ENCODE peak calls at places on chromosomes 11 and 22, in four cellular contexts. X is HCT116, R is hepatocyte, H is PC-3. N is an unnamed sample. For H3K9me2 and H4K20me1, the result is how much of the 10 kb centered on the place peaks cover.

GRCh38 chr11:30741039-30741550 is 154.9 kb upstream of the MPPED2 start:
- DNase-seq in X (no peak), H (no peak), R (peak), N (no peak)

GRCh38 chr11:8268530-8269461 is 5.1 kb upstream of the LMO1 start:
- DNase-seq in R (peak), H (no peak), X (no peak), N (peak)

GRCh38 chr11:32821517-32821916 is 8.2 kb upstream of the PRRG4 start:
- DNase-seq in H (peak), R (no peak), X (no peak), N (no peak)

GRCh38 chr11:132423266-132423665 is 1052.9 kb downstream of the NTM start:
- DNase-seq in H (no peak), X (no peak), R (no peak), N (no peak)

GRCh38 chr11:19929655-19930054 is 217.0 kb downstream of the NAV2 start:
- DNase-seq in X (no peak), H (no peak), R (no peak), N (no peak)

GRCh38 chr11:121671276-121672168 is 218.8 kb upstream of the SORL1-AS1 start:
- DNase-seq in X (no peak), R (peak), H (no peak), N (no peak)

GRCh38 chr22:32311551-32312071 is 46.1 kb upstream of the RFPL3 start:
- DNase-seq in H (no peak), X (no peak), R (no peak), N (no peak)

GRCh38 chr11:60711316-60711715 is 11.9 kb downstream of the MS4A8 start:
- DNase-seq in X (no peak), R (peak), H (no peak), N (no peak)

GRCh38 chr11:44036811-44037657 is 10.7 kb upstream of the ACCSL start:
- DNase-seq in H (peak), R (peak), X (peak), N (peak)

GRCh38 chr22:48247829-48248228 is 1485.4 kb downstream of the TBC1D22A start:
- DNase-seq in H (no peak), R (no peak), X (no peak), N (no peak)

GRCh38 chr11:133828861-133829260 is 16.5 kb downstream of the SPATA19 start:
- DNase-seq in R (no peak), X (no peak), H (no peak), N (no peak)

GRCh38 chr11:92979176-92979575 is 9.7 kb downstream of the MTNR1B start:
- DNase-seq in X (no peak), R (no peak), H (no peak), N (no peak)

GRCh38 chr11:15927196-15927865 is 429.0 kb downstream of the SOX6 start:
- DNase-seq in R (peak), X (no peak), H (no peak), N (no peak)

GRCh38 chr11:34149786-34150185 is 44.4 kb downstream of the NAT10 start:
- DNase-seq in R (no peak), X (no peak), H (peak), N (peak)

GRCh38 chr22:46355369-46355995 is 20.0 kb downstream of the TRMU start:
- DNase-seq in X (no peak), R (peak), H (peak), N (peak)

GRCh38 chr11:17473071-17473744 is 3.4 kb downstream of the ABCC8 start:
- DNase-seq in X (peak), R (peak), H (peak), N (peak)

GRCh38 chr11:56876621-56877312 is 111.9 kb upstream of the OR5AK2 start:
- DNase-seq in X (no peak), H (peak), R (peak), N (no peak)

GRCh38 chr11:707817-708420 is 1.9 kb downstream of the EPS8L2 start:
- DNase-seq in H (peak), R (peak), X (no peak), N (no peak)

GRCh38 chr11:46389450-46390330 is 1.9 kb downstream of the CHRM4 start:
- DNase-seq in X (peak), H (peak), R (peak), N (peak)

GRCh38 chr22:32378703-32379272 is 21.1 kb downstream of the RFPL3 start:
- DNase-seq in R (peak), H (peak), X (peak), N (peak)

GRCh38 chr11:78432956-78433355 is 15.3 kb upstream of the GAB2 start:
- DNase-seq in R (no peak), X (no peak), H (no peak), N (no peak)

GRCh38 chr11:83241291-83241946 is 44.7 kb downstream of the CCDC90B start:
- DNase-seq in H (peak), R (peak), X (peak), N (peak)
- H3K9me2 ChIP-seq in H (under half), R (under half), X (under half), N (under half)

GRCh38 chr22:19522881-19523239 is 1.4 kb downstream of the CLDN5 start:
- DNase-seq in R (no peak), X (no peak), H (no peak), N (no peak)

GRCh38 chr22:19522190-19522880 is 1.9 kb downstream of the CLDN5 start:
- DNase-seq in H (no peak), X (no peak), R (no peak), N (no peak)

GRCh38 chr22:19524170-19525115 is at the start of gene CLDN5:
- DNase-seq in R (no peak), X (no peak), H (no peak), N (peak)

GRCh38 chr22:19525116-19525660 is 978 bp upstream of the CLDN5 start:
- DNase-seq in X (no peak), H (no peak), R (no peak), N (no peak)

DNA sequence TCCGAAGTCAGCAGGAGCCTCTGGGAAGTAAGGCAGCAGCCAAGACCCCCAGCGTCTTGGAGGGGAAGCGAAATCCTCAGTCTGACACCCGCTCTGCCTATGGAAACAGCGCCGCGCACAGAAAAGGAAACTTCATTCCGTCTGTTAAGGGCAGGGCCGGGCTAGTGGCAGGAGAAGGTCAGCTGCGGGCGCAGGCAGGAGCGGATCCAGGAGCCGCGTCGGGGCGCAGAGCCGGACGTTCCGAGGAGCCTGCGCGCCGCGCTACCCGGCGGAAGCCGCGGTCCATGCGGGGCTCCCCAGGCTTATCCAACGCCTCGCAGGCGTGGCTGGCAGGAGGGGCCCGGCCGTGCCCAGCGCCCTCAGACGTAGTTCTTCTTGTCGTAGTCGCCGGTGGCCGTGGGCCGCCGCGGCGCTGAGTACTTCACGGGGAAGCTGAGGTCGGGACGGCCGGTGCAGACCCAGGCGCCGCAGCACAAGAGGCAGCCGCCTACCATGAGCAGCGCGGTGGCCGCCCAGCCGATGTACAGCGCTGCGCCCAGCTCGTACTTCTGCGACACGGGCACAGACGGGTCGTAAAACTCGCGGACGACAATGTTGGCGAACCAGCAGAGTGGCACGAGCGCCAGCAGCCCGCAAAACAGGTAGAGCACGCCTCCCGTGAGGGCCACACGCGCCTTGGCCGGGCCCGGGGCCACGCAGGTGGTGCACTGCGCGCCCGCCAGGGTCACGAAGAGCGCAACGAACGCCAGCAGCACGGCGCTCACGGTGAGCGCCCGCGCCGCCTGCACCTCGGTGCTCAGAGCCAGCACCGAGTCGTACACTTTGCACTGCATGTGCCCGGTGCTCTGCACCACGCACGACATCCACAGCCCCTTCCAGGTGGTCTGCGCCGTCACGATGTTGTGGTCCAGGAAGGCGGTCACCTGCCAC is 705 bp downstream of the CLDN5 start:
- DNase-seq in X (no peak), H (no peak), R (no peak), N (peak)
- TF ChIP-seq EZH2phosphoT487 in X (no peak), H (no peak), R (no peak), N (no peak)

GRCh38 chr22:19442166-19442565 is 5.3 kb downstream of the C22orf39 start:
- DNase-seq in X (no peak), R (no peak), H (no peak), N (no peak)

GRCh38 chr22:19438286-19438685 is 5.9 kb downstream of the MRPL40 start:
- DNase-seq in X (no peak), R (no peak), H (no peak), N (no peak)

GRCh38 chr22:19443544-19444211 is 3.8 kb downstream of the C22orf39 start:
- DNase-seq in X (no peak), R (no peak), H (no peak), N (no peak)

GRCh38 chr22:19434829-19435580 is 2.7 kb downstream of the MRPL40 start:
- DNase-seq in H (no peak), R (no peak), X (no peak), N (no peak)

GRCh38 chr22:19440411-19441195 is 6.9 kb downstream of the C22orf39 start:
- DNase-seq in H (no peak), R (no peak), X (no peak), N (no peak)
- H4K20me1 ChIP-seq in H (under half), R (under half), X (under half), N (half or more)

DNA sequence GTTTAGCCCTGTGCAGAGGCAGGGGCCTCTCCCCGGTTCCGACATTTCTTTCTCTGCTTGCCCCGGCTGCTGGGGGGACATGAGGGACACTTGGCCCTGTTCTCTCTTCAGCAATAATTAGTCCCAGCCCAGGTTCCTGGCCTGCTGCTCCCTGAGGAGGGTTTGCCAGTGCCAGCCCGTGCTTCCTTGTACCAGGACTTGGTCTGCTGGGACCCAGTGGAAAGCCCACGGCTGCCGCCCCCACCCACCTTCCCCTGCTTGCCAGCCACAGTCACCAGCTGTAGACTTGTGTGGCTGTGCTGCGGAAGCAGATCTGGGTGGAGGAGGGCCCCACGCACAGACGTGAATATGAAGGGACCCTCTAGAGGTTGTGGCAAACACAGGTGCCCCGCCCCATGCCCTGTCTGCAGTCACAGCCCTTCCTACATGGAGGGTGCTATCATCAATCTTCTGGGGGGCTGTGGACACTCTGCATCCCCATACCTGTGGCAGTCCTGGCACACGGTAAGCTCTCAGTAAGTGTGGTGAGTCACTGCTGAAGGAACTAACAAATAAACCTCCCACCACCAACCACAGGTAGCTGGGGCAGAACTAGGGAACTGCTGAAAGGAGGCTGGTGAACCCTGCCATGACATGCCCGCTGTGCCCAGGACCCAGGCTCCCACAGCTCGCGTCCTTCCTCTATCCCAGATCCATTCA is 949 bp downstream of the TP53AIP1 start:
- DNase-seq in R (no peak), X (no peak), H (peak), N (no peak)
- H3K9me2 ChIP-seq in R (under half), X (under half), H (under half), N (under half)

DNA sequence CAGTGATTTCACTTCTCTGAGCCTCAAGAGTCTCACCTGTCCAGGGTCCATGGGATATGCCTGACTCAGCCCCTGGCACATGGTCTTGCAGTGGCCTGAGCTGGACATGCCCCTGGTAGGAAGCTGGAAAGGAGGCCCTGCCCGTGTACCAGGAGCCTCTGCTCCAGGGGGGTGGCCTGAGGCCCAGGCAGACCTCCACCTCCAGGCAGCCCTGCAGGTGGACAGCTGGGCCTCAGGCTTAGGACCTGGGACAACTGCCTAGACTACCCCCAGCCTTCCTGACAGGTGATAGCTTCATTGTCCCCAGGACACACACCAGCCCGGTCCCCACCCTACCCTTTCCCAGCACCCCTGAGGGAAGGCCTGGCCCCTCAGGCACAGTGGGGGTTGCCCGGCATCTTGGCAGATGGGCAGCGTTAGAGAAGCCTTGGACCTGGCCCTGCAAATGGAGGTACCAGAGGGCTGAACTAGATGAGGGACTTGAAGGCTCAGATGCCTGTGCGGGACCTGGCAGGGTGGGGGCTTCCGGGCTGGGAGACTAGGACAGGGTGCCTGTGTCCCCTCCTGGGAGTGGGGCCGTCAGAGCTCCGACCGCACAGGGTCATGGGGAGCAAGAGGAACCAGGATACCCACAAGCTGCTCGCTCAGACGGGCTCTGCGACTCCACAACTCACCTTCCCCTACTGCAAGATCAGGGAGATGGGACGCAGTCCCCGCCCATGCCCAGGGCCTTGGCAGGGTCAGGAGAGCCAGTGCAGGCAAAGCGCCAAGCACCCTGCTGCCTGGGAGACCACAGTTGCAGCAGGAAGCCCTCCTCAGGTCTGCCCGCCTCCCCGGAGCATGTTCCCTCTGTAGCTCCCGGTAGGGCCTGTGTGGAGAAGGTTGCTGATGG is 53.5 kb downstream of the CDKN1C start:
- DNase-seq in R (no peak), X (no peak), H (no peak), N (no peak)
- TF ChIP-seq EZH2phosphoT487 in R (no peak), X (no peak), H (no peak), N (no peak)

GRCh38 chr11:116449522-116449921 is 323.3 kb downstream of the BUD13 start:
- DNase-seq in R (no peak), H (no peak), X (no peak), N (no peak)
- H4K20me1 ChIP-seq in R (under half), H (under half), X (under half), N (under half)

GRCh38 chr11:115528217-115528616 is 24.0 kb upstream of the CADM1 start:
- DNase-seq in H (no peak), X (no peak), R (peak), N (peak)
- H3K9me2 ChIP-seq in H (under half), X (under half), R (under half), N (under half)

GRCh38 chr11:6223854-6224253 is 10.6 kb downstream of the FHIP1B start:
- DNase-seq in X (no peak), R (no peak), H (no peak), N (no peak)

GRCh38 chr11:6224421-6224820 is 10.0 kb downstream of the FHIP1B start:
- DNase-seq in X (no peak), H (no peak), R (no peak), N (no peak)

GRCh38 chr11:6228520-6228919 is 5.9 kb downstream of the FHIP1B start:
- DNase-seq in R (no peak), X (no peak), H (no peak), N (no peak)

GRCh38 chr11:6225024-6225423 is 9.4 kb downstream of the FHIP1B start:
- DNase-seq in R (no peak), H (no peak), X (no peak), N (no peak)

DNA sequence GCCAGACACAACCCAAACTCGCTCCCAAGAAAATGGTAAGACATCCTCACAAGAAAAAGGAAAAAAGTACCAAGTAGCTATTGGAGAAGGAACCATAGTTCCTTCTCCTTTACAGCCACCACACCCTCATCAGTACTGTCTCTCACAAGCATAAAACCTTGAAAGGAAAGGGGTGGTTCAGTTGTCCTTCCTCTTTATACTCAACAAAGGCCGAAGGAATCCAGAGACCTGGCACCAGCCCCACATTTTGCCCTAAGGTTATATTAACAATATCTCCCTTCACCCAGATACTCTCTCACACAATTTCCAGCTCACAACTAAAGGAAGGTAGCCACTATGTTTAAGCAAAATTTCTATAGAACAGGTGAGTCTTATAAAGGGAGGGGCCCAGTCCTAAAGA is 8.5 kb downstream of the FHIP1B start:
- DNase-seq in X (no peak), H (no peak), R (no peak), N (no peak)
- TF ChIP-seq EZH2phosphoT487 in X (no peak), H (no peak), R (no peak), N (no peak)

GRCh38 chr22:42959472-42960145 is 55.3 kb downstream of the PACSIN2 start:
- DNase-seq in R (peak), H (no peak), X (no peak), N (peak)
- H4K20me1 ChIP-seq in R (under half), H (under half), X (under half), N (under half)

N was measured in GM23338.